ENCODE peak calls at places on chromosomes 13 and 19, in nine cellular contexts. B is vagina, K is spleen, A is suprapubic skin, J is HepG2, C is HCT116, M is esophagus muscularis mucosa, G is transverse colon, W is stomach. R is an unnamed sample.

GRCh38 chr19:15320118-15320517 is 12.2 kb downstream of the BRD4 start:
- DNase-seq in B (no peak), K (no peak), A (no peak), J (no peak), C (no peak), M (no peak), G (no peak), W (no peak), R (no peak)

GRCh38 chr13:76387561-76387960 is 498.6 kb downstream of the KCTD12 start:
- DNase-seq in B (no peak), K (no peak), A (no peak), J (no peak), C (no peak), M (no peak), G (no peak), W (no peak), R (no peak)

GRCh38 chr13:112733112-112733511 is 43.3 kb downstream of the ATP11A start:
- DNase-seq in B (no peak), K (peak; percentile 31), A (no peak), J (no peak), C (no peak), M (no peak), G (no peak), W (no peak), R (peak; percentile 19)

GRCh38 chr19:14363203-14364097 is 17.8 kb upstream of the ADGRE5 start:
- DNase-seq in B (no peak), K (peak; percentile 90), A (peak; percentile 72), J (peak; percentile 25), C (peak; percentile 77), M (no peak), G (peak; percentile 75), W (peak; percentile 50), R (peak; percentile 88)

GRCh38 chr19:38213911-38214625 is 10.0 kb downstream of the DPF1 start:
- DNase-seq in B (no peak), K (no peak), A (no peak), J (no peak), C (no peak), M (no peak), G (no peak), W (no peak), R (no peak)

GRCh38 chr13:50611117-50611781 is 232.2 kb downstream of the DLEU7 start:
- DNase-seq in B (no peak), K (no peak), A (no peak), J (no peak), C (no peak), M (no peak), G (no peak), W (no peak), R (no peak)

GRCh38 chr19:30281903-30282302 is 90.3 kb upstream of the ZNF536 start:
- DNase-seq in B (no peak), K (no peak), A (no peak), J (no peak), C (no peak), M (no peak), G (no peak), W (no peak), R (no peak)

GRCh38 chr13:76245920-76246319 is 609.8 kb downstream of the LMO7 start:
- DNase-seq in B (no peak), K (no peak), A (no peak), J (no peak), C (no peak), M (no peak), G (no peak), W (no peak), R (no peak)

GRCh38 chr13:98453254-98453843 is 123.6 kb downstream of the STK24 start:
- DNase-seq in B (no peak), K (no peak), A (no peak), J (no peak), C (no peak), M (no peak), G (no peak), W (no peak), R (no peak)

DNA sequence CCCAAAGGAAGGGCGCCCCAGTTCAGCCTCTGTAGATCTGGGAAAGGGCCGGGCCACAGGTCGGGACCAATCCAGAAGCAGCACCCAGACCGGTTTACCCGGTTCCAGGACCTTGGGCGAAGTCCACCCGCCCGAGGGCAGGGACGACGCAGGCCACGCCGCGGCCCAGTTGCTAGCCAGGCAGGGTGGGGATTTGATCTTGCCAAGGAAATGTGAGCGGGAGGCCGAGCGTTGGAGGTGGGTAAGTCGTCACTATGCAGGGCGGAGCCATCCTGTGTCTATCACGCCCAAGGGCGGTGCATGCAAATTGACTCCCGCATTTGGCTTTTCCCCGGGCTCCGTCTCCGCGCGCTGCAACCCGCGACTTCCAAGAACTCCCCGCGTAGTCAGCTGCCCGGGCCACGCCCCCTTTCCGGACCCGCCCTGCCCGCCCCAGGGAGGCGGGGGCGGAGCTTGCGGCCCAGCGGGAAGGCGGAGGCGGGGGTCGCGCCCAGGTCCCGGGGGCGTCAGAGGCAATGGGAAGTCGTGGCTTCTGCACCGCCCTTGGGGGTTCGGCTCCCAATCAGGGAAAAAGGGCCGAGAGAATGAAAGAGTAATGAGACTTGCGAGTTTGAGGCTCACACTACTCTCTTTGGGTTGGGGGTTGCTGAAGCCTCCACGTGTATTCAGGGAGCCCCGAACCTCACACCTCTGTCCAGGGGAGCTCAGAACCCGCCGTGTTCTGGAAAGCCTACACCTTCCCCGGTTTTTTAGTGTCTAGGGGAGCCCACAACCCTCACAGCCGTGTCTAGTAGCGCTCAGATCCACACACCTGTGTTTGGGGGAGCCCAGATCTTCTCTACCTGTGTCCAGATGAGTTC is 12.8 kb downstream of the IER2 start:
- DNase-seq in B (peak; percentile 100), K (peak; percentile 97), A (peak; percentile 99), J (peak; percentile 98), C (peak; percentile 99), M (peak; percentile 99), G (peak; percentile 99), W (peak; percentile 99), R (peak; percentile 99)
- TF ChIP-seq POLR2A in B (no peak), K (no peak), A (no peak), J (peak; percentile 82), C (peak; percentile 42), M (peak; percentile 35), G (peak; percentile 64), W (no peak), R (peak; percentile 56)

GRCh38 chr13:33179463-33179862 is 106.1 kb downstream of the STARD13 start:
- DNase-seq in B (no peak), K (no peak), A (no peak), J (no peak), C (no peak), M (no peak), G (no peak), W (no peak), R (no peak)
- TF ChIP-seq POLR2AphosphoS5 in B (no peak), K (no peak), A (no peak), J (no peak), C (no peak), M (no peak), G (no peak), W (no peak), R (no peak)

GRCh38 chr19:39223703-39224279 is 19.7 kb upstream of the SYCN start:
- DNase-seq in B (no peak), K (no peak), A (no peak), J (no peak), C (no peak), M (no peak), G (no peak), W (no peak), R (no peak)

GRCh38 chr19:39217094-39217493 is 13.0 kb upstream of the SYCN start:
- DNase-seq in B (no peak), K (no peak), A (no peak), J (no peak), C (no peak), M (no peak), G (no peak), W (no peak), R (no peak)

DNA sequence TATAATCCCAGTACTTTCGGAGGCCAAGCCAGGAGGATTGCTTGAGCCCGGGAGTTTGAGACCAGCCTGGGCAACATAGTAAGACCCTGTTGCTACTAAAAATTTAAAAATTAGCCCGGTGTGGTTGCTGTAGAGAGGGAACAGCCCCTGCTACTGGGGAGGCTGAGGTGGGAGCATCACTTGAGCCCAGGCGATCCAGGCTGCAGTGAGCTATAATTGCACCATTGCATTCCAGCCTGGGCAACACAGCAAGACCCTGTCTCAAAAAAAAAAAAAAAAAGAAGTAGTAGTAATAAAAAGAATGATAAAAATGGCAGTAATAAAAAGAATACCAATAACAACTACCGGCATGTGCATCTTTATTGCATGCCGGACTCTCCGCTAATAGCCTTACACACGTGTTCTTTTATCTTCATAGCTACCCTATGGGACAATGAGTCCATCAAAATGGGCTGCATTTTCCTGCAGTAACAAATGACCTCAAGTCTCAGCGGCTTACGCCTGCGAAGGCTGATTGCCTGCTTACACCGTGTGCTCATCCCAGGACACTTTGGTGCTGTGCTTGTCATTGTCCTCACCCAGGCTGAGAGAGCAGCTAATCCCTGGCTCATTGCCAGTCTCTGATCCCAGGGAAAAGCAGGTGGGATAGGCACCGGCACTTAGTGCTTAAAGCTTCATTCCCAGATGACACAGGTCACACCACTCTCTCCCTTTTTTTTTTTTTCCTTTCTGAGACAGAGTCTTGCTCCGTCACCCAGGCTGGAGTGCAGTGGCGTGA is 14.4 kb upstream of the SYCN start:
- DNase-seq in B (no peak), K (no peak), A (no peak), J (no peak), C (no peak), M (no peak), G (no peak), W (no peak), R (no peak)
- H3K4me1 ChIP-seq in B (no peaks in the 10 kb centered on the region), K (no peaks in the 10 kb centered on the region), A (no peaks in the 10 kb centered on the region), J (no peaks in the 10 kb centered on the region), C (no peaks in the 10 kb centered on the region), M (no peaks in the 10 kb centered on the region), G (no peaks in the 10 kb centered on the region), W (no peaks in the 10 kb centered on the region), R (no peaks in the 10 kb centered on the region)

GRCh38 chr19:8489591-8490394 is 12.6 kb downstream of the PRAM1 start:
- DNase-seq in B (no peak), K (peak; percentile 69), A (no peak), J (no peak), C (no peak), M (no peak), G (no peak), W (no peak), R (peak; percentile 62)
- TF ChIP-seq POLR2A in B (no peak), K (no peak), A (no peak), J (peak; percentile 18), C (no peak), M (no peak), G (no peak), W (no peak), R (no peak)

GRCh38 chr19:11944656-11945055 is 19.7 kb downstream of the ZNF700 start:
- DNase-seq in B (no peak), K (no peak), A (no peak), J (no peak), C (no peak), M (no peak), G (no peak), W (no peak), R (no peak)

GRCh38 chr19:11942843-11943108 is 17.9 kb downstream of the ZNF700 start:
- DNase-seq in B (no peak), K (no peak), A (no peak), J (no peak), C (no peak), M (no peak), G (no peak), W (no peak), R (no peak)

GRCh38 chr19:11942008-11942842 is 17.3 kb downstream of the ZNF700 start:
- DNase-seq in B (no peak), K (no peak), A (no peak), J (no peak), C (no peak), M (no peak), G (no peak), W (no peak), R (no peak)
- TF ChIP-seq POLR2AphosphoS5 in B (no peak), K (no peak), A (no peak), J (no peak), C (no peak), M (no peak), G (no peak), W (no peak), R (no peak)

R was measured in upper lobe of left lung.